ENCODE peak calls at places on chromosome 3, in five cellular contexts. W is SK-N-SH, D is GM23338, V is neural progenitor cell, B is MM.1S. S is an unnamed sample.
A peak's percentile ranks its signal among the peaks of the same experiment; 100 is the strongest.

GRCh38 chr3:121834079-121834730 is 655 bp downstream of the IQCB1 start:
- DNase-seq in V (peak; percentile 38), D (peak; percentile 36), W (no peak), B (peak; percentile 12), S (peak; percentile 54)

GRCh38 chr3:81549831-81550230 is 211.6 kb downstream of the GBE1 start:
- DNase-seq in D (no peak), W (no peak), B (no peak), V (no peak), S (peak; percentile 61)

GRCh38 chr3:178947738-178948137 is 123.9 kb downstream of the ZMAT3 start:
- DNase-seq in D (peak; percentile 20), W (no peak), B (peak; percentile 37), V (no peak), S (no peak)

GRCh38 chr3:56914646-56915045 is 112.9 kb upstream of the ARHGEF3 start:
- DNase-seq in V (no peak), D (no peak), W (no peak), B (peak; percentile 21), S (no peak)

GRCh38 chr3:73550011-73550410 is 74.7 kb downstream of the PDZRN3 start:
- DNase-seq in V (no peak), B (no peak), D (no peak), W (no peak), S (no peak)

GRCh38 chr3:186247821-186248814 is 113.9 kb downstream of the DGKG start:
- DNase-seq in V (no peak), W (no peak), D (no peak), B (no peak), S (no peak)

GRCh38 chr3:189631409-189631808 is 220 bp downstream of the TP63 start:
- DNase-seq in B (no peak), V (no peak), D (no peak), W (no peak), S (no peak)

GRCh38 chr3:15708882-15709677 is 88.7 kb downstream of the ANKRD28 start:
- DNase-seq in V (no peak), W (no peak), D (no peak), B (no peak), S (peak; percentile 82)

GRCh38 chr3:134620476-134621115 is 30.2 kb downstream of the KY start:
- DNase-seq in B (no peak), D (no peak), V (no peak), W (no peak), S (no peak)

GRCh38 chr3:64267774-64268604 is 42.7 kb upstream of the PRICKLE2 start:
- DNase-seq in V (peak; percentile 80), W (no peak), B (no peak), D (peak; percentile 88), S (peak; percentile 88)

GRCh38 chr3:185330644-185331043 is 32.3 kb upstream of the MAP3K13 start:
- DNase-seq in D (peak; percentile 31), B (no peak), V (no peak), W (no peak), S (no peak)

GRCh38 chr3:177824190-177824786 is 627.0 kb upstream of the TBL1XR1 start:
- DNase-seq in B (no peak), V (peak; percentile 44), W (peak; percentile 65), D (no peak), S (peak; percentile 76)

GRCh38 chr3:184186184-184186901 is at the start of gene ABCF3:
- DNase-seq in B (no peak), W (peak; percentile 45), D (no peak), V (no peak), S (peak; percentile 82)

GRCh38 chr3:69104585-69104984 is 17.8 kb downstream of the LMOD3 start:
- DNase-seq in B (peak; percentile 85), D (no peak), V (no peak), W (no peak), S (no peak)

GRCh38 chr3:182618085-182618732 is 175.1 kb upstream of the ATP11B start:
- DNase-seq in D (peak; percentile 73), W (no peak), B (peak; percentile 85), V (peak; percentile 79), S (peak; percentile 12)

GRCh38 chr3:104396974-104397669 is 969.6 kb upstream of the ALCAM start:
- DNase-seq in D (no peak), V (no peak), B (no peak), W (no peak), S (peak; percentile 9)

GRCh38 chr3:125013095-125013494 is 42.7 kb downstream of the HEG1 start:
- DNase-seq in D (no peak), W (no peak), V (no peak), B (no peak), S (no peak)

GRCh38 chr3:153285194-153285641 is 123.2 kb downstream of the RAP2B start:
- DNase-seq in D (peak; percentile 51), V (peak; percentile 29), B (no peak), W (no peak), S (peak; percentile 63)

GRCh38 chr3:36796896-36797295 is 32.5 kb upstream of the DCLK3 start:
- DNase-seq in D (no peak), V (no peak), W (no peak), B (no peak), S (peak; percentile 71)

GRCh38 chr3:161049683-161050248 is 55.4 kb downstream of the B3GALNT1 start:
- DNase-seq in W (no peak), B (no peak), D (no peak), V (no peak), S (no peak)

GRCh38 chr3:129662230-129662629 is 55.8 kb upstream of the PLXND1 start:
- DNase-seq in W (no peak), V (no peak), D (no peak), B (no peak), S (peak; percentile 31)

GRCh38 chr3:36496734-36497133 is 116.4 kb downstream of the STAC start:
- DNase-seq in B (no peak), D (no peak), V (no peak), W (no peak), S (peak; percentile 93)

GRCh38 chr3:40768536-40768935 is 243.8 kb downstream of the ZNF621 start:
- DNase-seq in B (no peak), W (no peak), V (no peak), D (no peak), S (peak; percentile 50)

GRCh38 chr3:82133070-82133606 is 371.7 kb upstream of the GBE1 start:
- DNase-seq in D (peak; percentile 78), B (peak; percentile 59), W (peak; percentile 50), V (peak; percentile 68), S (peak; percentile 77)

DNA sequence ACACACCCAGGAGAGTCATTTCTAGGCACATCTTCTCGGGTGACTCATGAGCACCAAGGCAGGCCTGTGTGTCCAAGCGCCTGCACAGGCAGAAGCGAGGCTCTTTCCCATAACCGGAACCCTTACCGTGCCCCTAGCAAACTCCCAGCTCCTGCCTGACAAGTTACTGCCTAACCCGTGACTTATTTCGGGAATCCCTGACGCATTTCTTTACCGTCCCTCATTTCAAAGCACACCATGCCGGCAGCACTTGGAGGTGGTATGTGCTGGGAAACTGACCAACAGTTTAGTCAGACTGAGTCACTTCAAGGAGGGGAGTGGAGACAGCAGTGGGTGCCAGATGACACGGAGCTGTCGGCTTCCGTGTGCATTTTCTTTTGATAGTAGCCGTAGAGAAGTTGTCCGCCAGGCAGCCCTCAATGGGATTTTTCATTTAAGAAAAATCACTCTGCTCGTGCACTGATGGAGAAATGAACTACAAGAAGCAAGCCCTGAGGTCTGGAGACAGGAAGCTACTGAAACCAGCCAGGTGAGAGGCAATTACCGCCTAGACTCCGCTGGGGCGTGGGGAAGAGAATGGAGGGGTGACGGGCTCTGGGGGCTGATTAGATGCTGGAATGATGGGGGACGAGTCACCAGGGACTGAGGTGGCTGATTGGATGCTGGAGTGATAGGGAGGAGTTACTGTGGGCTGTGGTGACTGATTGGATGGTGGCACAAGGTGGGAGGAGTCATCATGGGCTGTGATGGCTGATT is 17.2 kb upstream of the HRH1 start:
- DNase-seq in D (peak; percentile 55), W (peak; percentile 88), V (no peak), B (no peak), S (peak; percentile 100)
- H2AFZ ChIP-seq in D (peak overlapping the region; percentile 47), W (no peak overlapping the region), V (no peak overlapping the region), B (no peak overlapping the region), S (no peak overlapping the region)

GRCh38 chr3:139304383-139304782 is 39.4 kb upstream of the MRPS22 start:
- DNase-seq in V (no peak), D (no peak), W (no peak), B (no peak), S (peak; percentile 40)
- H3F3A ChIP-seq in V (no peaks in the 10 kb centered on the region), D (no peaks in the 10 kb centered on the region), W (peaks cover 18% of the 10 kb centered on the region), B (no peaks in the 10 kb centered on the region), S (peaks cover 54% of the 10 kb centered on the region)

GRCh38 chr3:195183071-195183776 is 87.7 kb downstream of the XXYLT1 start:
- DNase-seq in D (no peak), V (no peak), W (no peak), B (no peak), S (no peak)
- H2AFZ ChIP-seq in D (no peak overlapping the region), V (no peak overlapping the region), W (no peak overlapping the region), B (no peak overlapping the region), S (no peak overlapping the region)

DNA sequence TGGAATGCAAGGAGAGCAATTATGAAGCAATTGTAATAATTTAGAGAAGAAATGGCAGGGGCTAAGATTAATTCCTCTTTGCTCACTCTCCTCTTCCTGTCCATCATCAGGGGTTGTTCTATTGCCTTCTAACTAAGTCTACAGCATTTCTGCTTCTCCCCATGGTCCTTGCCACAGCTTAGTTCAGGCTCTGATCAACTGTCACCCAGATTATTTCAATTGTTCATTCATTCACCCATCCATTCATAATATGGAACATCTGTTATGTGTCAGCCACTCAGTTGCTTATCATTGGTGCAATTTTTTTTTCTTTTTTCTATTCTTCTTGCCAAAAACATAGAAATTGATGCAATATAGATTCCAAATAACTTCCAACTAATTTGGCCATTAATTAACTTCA is 93.2 kb downstream of the CD47 start:
- DNase-seq in W (no peak), D (no peak), V (no peak), B (no peak), S (no peak)
- H3F3A ChIP-seq in W (no peaks in the 10 kb centered on the region), D (no peaks in the 10 kb centered on the region), V (no peaks in the 10 kb centered on the region), B (no peaks in the 10 kb centered on the region), S (peaks cover 14% of the 10 kb centered on the region)

GRCh38 chr3:188296761-188297689 is 143.1 kb downstream of the LPP start:
- DNase-seq in W (no peak), D (no peak), V (no peak), B (no peak), S (peak; percentile 90)

GRCh38 chr3:188294113-188294512 is 140.2 kb downstream of the LPP start:
- DNase-seq in B (no peak), D (no peak), V (no peak), W (no peak), S (no peak)

GRCh38 chr3:188295876-188296275 is 141.9 kb downstream of the LPP start:
- DNase-seq in D (no peak), V (no peak), B (no peak), W (no peak), S (no peak)

GRCh38 chr3:188292827-188293226 is 138.9 kb downstream of the LPP start:
- DNase-seq in B (no peak), V (no peak), W (no peak), D (no peak), S (no peak)

DNA sequence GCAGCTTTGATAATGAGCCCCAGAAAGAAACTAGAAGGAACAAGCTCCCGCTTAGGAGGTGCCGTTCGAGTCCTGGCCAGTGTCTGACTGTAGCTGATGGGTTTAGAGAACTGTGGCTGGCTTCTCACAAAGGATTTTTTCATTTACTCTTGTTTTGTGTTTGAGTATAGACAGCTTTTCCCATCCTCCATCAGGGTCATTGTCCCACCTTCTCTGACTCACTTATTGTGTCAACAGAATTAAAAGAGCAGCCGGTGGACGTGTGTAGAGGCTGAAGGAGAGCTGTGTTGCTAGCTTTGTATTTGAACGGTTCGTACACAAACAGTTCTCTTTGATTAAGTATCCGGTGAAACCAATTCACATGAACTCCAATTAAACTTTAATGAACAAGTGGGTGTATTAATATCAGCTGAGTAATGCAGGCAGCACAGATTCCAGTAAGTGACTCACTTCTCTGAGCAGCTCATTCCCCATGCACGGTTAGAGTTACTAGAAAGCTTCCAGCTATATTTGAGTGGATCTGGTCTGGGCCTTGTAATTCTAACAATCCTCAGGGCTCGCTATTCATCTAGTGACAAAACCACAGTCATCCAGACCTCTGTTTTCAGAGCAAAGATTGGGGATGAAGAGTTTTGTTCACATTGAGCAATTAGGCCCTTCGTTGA is 141.0 kb downstream of the LPP start:
- DNase-seq in B (no peak), V (no peak), W (no peak), D (no peak), S (peak; percentile 96)
- H2AFZ ChIP-seq in B (no peak overlapping the region), V (no peak overlapping the region), W (no peak overlapping the region), D (no peak overlapping the region), S (peak overlapping the region; percentile 28)

S was measured in GM23248.